ENCODE peak calls at places on chromosomes 3 and 15, in eight cellular contexts. R, Y, J, F, N, T, H and E are unnamed samples.

GRCh38 chr3:39313289-39313688 is 16.2 kb upstream of the CCR8 start:
- DNase-seq in N (no peak), H (no peak), R (no peak), T (no peak), J (no peak), Y (no peak), F (no peak), E (no peak)

GRCh38 chr3:191369081-191370010 is 39.0 kb upstream of the UTS2B start:
- DNase-seq in N (no peak), J (no peak), H (no peak), Y (no peak), F (no peak), R (no peak), T (no peak), E (peak)

GRCh38 chr3:105355355-105356063 is 11.2 kb upstream of the ALCAM start:
- DNase-seq in T (no peak), J (no peak), R (no peak), H (no peak), F (no peak), N (no peak), Y (no peak), E (no peak)

GRCh38 chr3:59245879-59246501 is 196.2 kb upstream of the CFAP20DC start:
- DNase-seq in Y (no peak), R (no peak), N (no peak), T (no peak), J (no peak), H (no peak), F (peak), E (no peak)

GRCh38 chr15:42107483-42107882 is 13.1 kb upstream of the PLA2G4D start:
- DNase-seq in T (peak), R (no peak), N (no peak), J (no peak), H (no peak), F (no peak), Y (peak), E (no peak)

GRCh38 chr3:14203521-14204079 is 25.0 kb downstream of the LSM3 start:
- DNase-seq in R (peak), J (peak), H (peak), F (peak), T (peak), Y (peak), N (no peak), E (peak)

GRCh38 chr3:42979044-42979962 is at the start of gene GASK1A:
- DNase-seq in T (peak), R (no peak), J (no peak), H (no peak), F (peak), Y (no peak), N (no peak), E (no peak)

GRCh38 chr3:67018105-67018788 is 20.1 kb downstream of the KBTBD8 start:
- DNase-seq in N (no peak), Y (no peak), J (no peak), R (no peak), F (no peak), T (no peak), H (no peak), E (peak)

GRCh38 chr3:188916934-188917391 is 254.8 kb upstream of the TPRG1 start:
- DNase-seq in F (no peak), J (no peak), N (no peak), Y (peak), T (no peak), R (no peak), H (no peak), E (no peak)

GRCh38 chr3:52396011-52396906 is 48.6 kb downstream of the SEMA3G start:
- DNase-seq in N (no peak), R (no peak), J (no peak), Y (no peak), F (no peak), H (no peak), T (no peak), E (no peak)

GRCh38 chr3:144028798-144029411 is 57.3 kb downstream of the DIPK2A start:
- DNase-seq in T (no peak), F (no peak), H (no peak), R (no peak), J (no peak), Y (no peak), N (no peak), E (no peak)

GRCh38 chr3:45057557-45057956 is 31.5 kb downstream of the CLEC3B start:
- DNase-seq in J (no peak), F (peak), Y (no peak), H (no peak), T (no peak), R (no peak), N (no peak), E (no peak)

GRCh38 chr3:69763458-69763857 is 24.2 kb downstream of the MITF start:
- DNase-seq in N (no peak), H (no peak), T (no peak), Y (no peak), F (no peak), J (no peak), R (no peak), E (no peak)

GRCh38 chr15:74137544-74137920 is 7.1 kb downstream of the ISLR2 start:
- DNase-seq in H (no peak), J (no peak), R (no peak), T (no peak), N (no peak), F (no peak), Y (no peak), E (no peak)
- H3K4me3 ChIP-seq in H (no peak), J (no peak), R (no peak), T (no peak), N (no peak), F (no peak), Y (no peak), E (no peak)

GRCh38 chr3:88033806-88034205 is 25.0 kb downstream of the CGGBP1 start:
- DNase-seq in N (no peak), H (no peak), T (no peak), R (no peak), Y (no peak), J (no peak), F (no peak), E (no peak)

GRCh38 chr3:88033088-88033487 is 25.7 kb downstream of the CGGBP1 start:
- DNase-seq in R (no peak), J (no peak), H (no peak), T (no peak), F (no peak), Y (no peak), N (no peak), E (no peak)

GRCh38 chr3:88031543-88032148 is 27.2 kb downstream of the CGGBP1 start:
- DNase-seq in T (no peak), F (no peak), Y (peak), H (no peak), R (no peak), J (no peak), N (no peak), E (peak)

GRCh38 chr3:88030200-88030599 is 28.6 kb downstream of the CGGBP1 start:
- DNase-seq in H (no peak), T (no peak), J (no peak), F (no peak), Y (no peak), N (no peak), R (no peak), E (no peak)

GRCh38 chr3:88032245-88032644 is 26.6 kb downstream of the CGGBP1 start:
- DNase-seq in Y (no peak), J (no peak), H (no peak), R (no peak), N (no peak), F (no peak), T (no peak), E (no peak)
- H3K4me3 ChIP-seq in Y (peak), J (no peak), H (peak), R (no peak), N (peak), F (no peak), T (peak), E (peak)

GRCh38 chr3:183541738-183542137 is 13.8 kb downstream of the KLHL6 start:
- DNase-seq in F (no peak), N (no peak), J (no peak), R (no peak), T (no peak), H (no peak), Y (no peak), E (no peak)
- H3K4me3 ChIP-seq in F (no peak), N (no peak), J (no peak), R (no peak), T (no peak), H (no peak), Y (no peak), E (no peak)

DNA sequence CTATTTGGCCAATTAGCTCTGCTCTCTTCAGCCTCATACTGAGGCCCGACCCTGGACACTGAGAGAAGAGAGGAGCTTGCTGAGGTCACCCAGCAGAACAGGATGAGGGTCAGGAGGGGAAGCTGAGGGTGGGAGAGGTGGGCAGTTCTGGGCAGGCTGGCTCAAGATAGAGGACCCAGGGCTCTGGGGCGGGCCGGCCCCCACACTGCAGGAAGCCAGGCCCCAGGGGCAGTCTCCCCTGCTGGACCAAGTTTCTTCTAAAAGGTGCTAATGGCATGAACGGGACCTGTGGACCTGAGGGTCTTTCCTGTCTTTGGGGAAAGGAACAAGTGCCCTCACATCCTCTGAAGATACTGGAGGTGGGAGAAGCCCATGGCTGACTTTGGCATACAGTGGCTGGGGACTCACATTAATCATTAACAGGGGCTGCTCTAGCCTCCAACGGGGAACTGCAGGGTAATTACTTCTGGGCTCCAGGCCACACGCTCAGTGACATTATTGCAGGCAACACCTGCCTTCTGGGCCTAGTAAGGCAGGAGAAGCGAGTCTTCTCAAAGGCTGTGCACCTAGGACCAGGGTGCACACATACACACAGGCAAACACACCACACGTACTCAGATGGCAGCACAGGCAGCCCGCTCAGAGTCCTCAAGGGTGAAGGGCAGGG is 10.6 kb downstream of the HCN4 start:
- DNase-seq in J (no peak), T (no peak), H (no peak), F (no peak), R (no peak), Y (no peak), N (no peak), E (no peak)
- H3K4me3 ChIP-seq in J (no peak), T (no peak), H (no peak), F (no peak), R (no peak), Y (no peak), N (no peak), E (no peak)

DNA sequence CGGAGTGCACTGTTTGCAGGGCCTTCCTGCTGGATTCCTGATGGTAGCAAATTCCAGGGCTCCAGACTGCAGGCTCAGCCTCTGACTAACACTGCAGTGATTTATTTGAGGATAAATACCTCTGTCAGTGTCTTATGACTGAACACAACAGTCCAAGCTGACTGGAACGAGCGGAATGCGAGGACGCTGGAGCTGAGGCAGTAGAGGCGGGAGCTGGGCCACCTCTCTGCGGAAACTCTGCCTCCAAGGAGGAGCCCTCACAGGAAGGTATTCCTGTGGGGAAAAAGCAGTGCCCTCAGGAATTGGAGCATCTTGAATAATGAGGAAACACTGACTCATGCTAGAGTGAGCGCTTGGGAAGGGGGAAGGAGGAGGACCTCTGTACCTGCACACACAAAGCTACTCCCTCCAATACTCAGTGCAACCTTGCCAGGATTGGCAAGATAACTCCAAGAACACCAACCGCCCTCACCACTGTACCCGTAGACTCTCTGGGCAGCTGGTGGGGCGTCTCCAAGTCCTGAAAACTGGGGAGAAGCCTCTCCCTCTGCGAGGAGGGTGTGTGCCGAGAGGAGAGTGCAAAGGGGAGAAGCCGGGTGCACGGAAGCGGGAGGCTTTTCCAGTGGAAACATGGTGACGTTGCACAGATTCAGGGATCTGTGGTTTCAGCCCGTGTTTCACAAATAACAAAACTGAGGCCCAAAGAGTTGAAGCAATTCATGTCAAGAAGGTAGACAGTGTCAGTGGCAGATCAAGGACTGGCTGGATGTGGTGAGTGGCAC is 43.0 kb downstream of the VGLL4 start:
- DNase-seq in T (peak), R (peak), F (peak), J (peak), N (peak), H (peak), Y (no peak), E (peak)
- H3K4me3 ChIP-seq in T (no peak), R (no peak), F (no peak), J (no peak), N (peak), H (no peak), Y (no peak), E (no peak)